ENCODE peak calls at places on chromosomes 5 and 9, in seven cellular contexts. One of them, this sample, is unnamed.

GRCh38 chr5:65721775-65722574 is at the start of the genes NLN and SGTB:
- DNase-seq in Peyer's patch: peak
- DNase-seq in ovary: peak
- DNase-seq in K562: peak
- DNase-seq in lower leg skin: peak
- DNase-seq in A549: peak
- DNase-seq in vagina: no peak
- DNase-seq in this sample: peak

GRCh38 chr5:120803282-120803681 is 339.2 kb downstream of the PRR16 start:
- DNase-seq in Peyer's patch: no peak
- DNase-seq in lower leg skin: no peak
- DNase-seq in vagina: no peak
- DNase-seq in ovary: no peak
- DNase-seq in A549: no peak
- DNase-seq in K562: no peak
- DNase-seq in this sample: no peak

GRCh38 chr5:74919487-74919886 is 53.3 kb upstream of the FAM169A start:
- DNase-seq in K562: peak
- DNase-seq in Peyer's patch: no peak
- DNase-seq in A549: peak
- DNase-seq in ovary: no peak
- DNase-seq in lower leg skin: no peak
- DNase-seq in vagina: no peak
- DNase-seq in this sample: peak

GRCh38 chr5:73902327-73903051 is 276.5 kb downstream of the ARHGEF28 start:
- DNase-seq in lower leg skin: no peak
- DNase-seq in Peyer's patch: no peak
- DNase-seq in ovary: no peak
- DNase-seq in vagina: no peak
- DNase-seq in A549: peak
- DNase-seq in K562: peak
- DNase-seq in this sample: peak

GRCh38 chr5:2075365-2075764 is 192.6 kb upstream of the IRX4 start:
- DNase-seq in vagina: no peak
- DNase-seq in Peyer's patch: no peak
- DNase-seq in ovary: no peak
- DNase-seq in lower leg skin: no peak
- DNase-seq in K562: no peak
- DNase-seq in A549: no peak
- DNase-seq in this sample: no peak

GRCh38 chr9:130780865-130781504 is 54.1 kb upstream of the ABL1 start:
- DNase-seq in A549: peak
- DNase-seq in K562: no peak
- DNase-seq in lower leg skin: peak
- DNase-seq in vagina: peak
- DNase-seq in Peyer's patch: no peak
- DNase-seq in ovary: peak
- DNase-seq in this sample: no peak

GRCh38 chr9:120383999-120384924 is 195.7 kb downstream of the CDK5RAP2 start:
- DNase-seq in K562: no peak
- DNase-seq in A549: no peak
- DNase-seq in Peyer's patch: no peak
- DNase-seq in vagina: no peak
- DNase-seq in lower leg skin: no peak
- DNase-seq in ovary: no peak
- DNase-seq in this sample: no peak

GRCh38 chr5:133918316-133918715 is 50.1 kb downstream of the C5orf15 start:
- DNase-seq in K562: no peak
- DNase-seq in lower leg skin: no peak
- DNase-seq in ovary: no peak
- DNase-seq in Peyer's patch: no peak
- DNase-seq in A549: no peak
- DNase-seq in vagina: no peak
- DNase-seq in this sample: no peak

GRCh38 chr9:90095682-90096081 is 490.9 kb downstream of the GADD45G start:
- DNase-seq in Peyer's patch: no peak
- DNase-seq in lower leg skin: no peak
- DNase-seq in K562: no peak
- DNase-seq in A549: no peak
- DNase-seq in vagina: no peak
- DNase-seq in ovary: no peak
- DNase-seq in this sample: no peak

GRCh38 chr5:163505475-163506457 is at the start of gene MAT2B:
- DNase-seq in lower leg skin: peak
- DNase-seq in ovary: peak
- DNase-seq in vagina: peak
- DNase-seq in A549: peak
- DNase-seq in Peyer's patch: peak
- DNase-seq in K562: peak
- DNase-seq in this sample: peak

GRCh38 chr5:163506726-163507125 is 1.3 kb downstream of the MAT2B start:
- DNase-seq in K562: no peak
- DNase-seq in A549: no peak
- DNase-seq in lower leg skin: no peak
- DNase-seq in ovary: no peak
- DNase-seq in Peyer's patch: no peak
- DNase-seq in vagina: no peak
- DNase-seq in this sample: no peak

GRCh38 chr5:163504091-163504931 is 1.1 kb upstream of the MAT2B start:
- DNase-seq in Peyer's patch: peak
- DNase-seq in A549: peak
- DNase-seq in vagina: no peak
- DNase-seq in lower leg skin: peak
- DNase-seq in ovary: peak
- DNase-seq in K562: peak
- DNase-seq in this sample: no peak

GRCh38 chr5:163505049-163505474 is 357 bp upstream of the MAT2B start:
- DNase-seq in ovary: no peak
- DNase-seq in K562: peak
- DNase-seq in lower leg skin: no peak
- DNase-seq in vagina: no peak
- DNase-seq in Peyer's patch: no peak
- DNase-seq in A549: no peak
- DNase-seq in this sample: no peak

GRCh38 chr5:163503106-163504090 is 2.0 kb upstream of the MAT2B start:
- DNase-seq in vagina: no peak
- DNase-seq in lower leg skin: peak
- DNase-seq in ovary: peak
- DNase-seq in Peyer's patch: peak
- DNase-seq in K562: peak
- DNase-seq in A549: peak
- DNase-seq in this sample: no peak
- TF ChIP-seq POLR2A in vagina: no peak
- TF ChIP-seq POLR2A in lower leg skin: no peak
- TF ChIP-seq POLR2A in ovary: no peak
- TF ChIP-seq POLR2A in Peyer's patch: peak
- TF ChIP-seq POLR2A in K562: peak
- TF ChIP-seq POLR2A in A549: peak
- TF ChIP-seq POLR2A in this sample: no peak

GRCh38 chr5:173144200-173145176 is at the start of gene BNIP1:
- DNase-seq in vagina: peak
- DNase-seq in A549: peak
- DNase-seq in ovary: peak
- DNase-seq in Peyer's patch: peak
- DNase-seq in K562: peak
- DNase-seq in lower leg skin: peak
- DNase-seq in this sample: peak
- TF ChIP-seq POLR2A in vagina: no peak
- TF ChIP-seq POLR2A in A549: peak
- TF ChIP-seq POLR2A in ovary: peak
- TF ChIP-seq POLR2A in Peyer's patch: peak
- TF ChIP-seq POLR2A in K562: peak
- TF ChIP-seq POLR2A in lower leg skin: no peak
- TF ChIP-seq POLR2A in this sample: peak

GRCh38 chr9:135600296-135600805 is 38.8 kb downstream of the PAEP start:
- DNase-seq in ovary: no peak
- DNase-seq in Peyer's patch: no peak
- DNase-seq in K562: no peak
- DNase-seq in A549: no peak
- DNase-seq in lower leg skin: no peak
- DNase-seq in vagina: no peak
- DNase-seq in this sample: no peak
- TF ChIP-seq POLR2A in ovary: no peak
- TF ChIP-seq POLR2A in Peyer's patch: no peak
- TF ChIP-seq POLR2A in K562: no peak
- TF ChIP-seq POLR2A in A549: no peak
- TF ChIP-seq POLR2A in lower leg skin: no peak
- TF ChIP-seq POLR2A in vagina: no peak
- TF ChIP-seq POLR2A in this sample: no peak

DNA sequence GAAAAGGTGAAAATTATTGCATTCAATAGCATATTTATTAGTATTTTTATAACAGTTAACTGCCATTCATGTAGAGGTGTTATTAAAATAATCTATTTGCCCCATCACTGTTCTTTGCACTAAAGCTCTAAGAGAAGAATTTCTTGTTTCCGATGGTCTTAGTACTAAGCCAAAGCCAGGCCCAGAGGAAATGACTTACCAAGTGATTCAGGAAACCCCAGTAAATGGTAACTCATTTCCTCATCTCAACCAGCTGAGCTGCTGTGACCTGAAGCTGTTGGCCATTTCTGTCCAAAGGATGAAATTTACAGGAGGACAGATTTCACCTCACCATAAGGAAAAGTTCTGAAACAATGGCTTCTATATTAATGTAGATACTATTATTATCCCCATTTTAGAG is 117.0 kb downstream of the PIK3R1 start:
- DNase-seq in lower leg skin: no peak
- DNase-seq in A549: no peak
- DNase-seq in Peyer's patch: no peak
- DNase-seq in vagina: no peak
- DNase-seq in K562: no peak
- DNase-seq in ovary: no peak
- DNase-seq in this sample: no peak
- TF ChIP-seq POLR2A in lower leg skin: no peak
- TF ChIP-seq POLR2A in A549: no peak
- TF ChIP-seq POLR2A in Peyer's patch: no peak
- TF ChIP-seq POLR2A in vagina: no peak
- TF ChIP-seq POLR2A in K562: no peak
- TF ChIP-seq POLR2A in ovary: no peak
- TF ChIP-seq POLR2A in this sample: no peak

GRCh38 chr9:36925033-36925432 is 109.0 kb downstream of the PAX5 start:
- DNase-seq in lower leg skin: no peak
- DNase-seq in A549: peak
- DNase-seq in vagina: no peak
- DNase-seq in ovary: no peak
- DNase-seq in Peyer's patch: no peak
- DNase-seq in K562: no peak
- DNase-seq in this sample: no peak

GRCh38 chr9:36928210-36928609 is 105.9 kb downstream of the PAX5 start:
- DNase-seq in A549: no peak
- DNase-seq in vagina: no peak
- DNase-seq in lower leg skin: no peak
- DNase-seq in Peyer's patch: no peak
- DNase-seq in ovary: no peak
- DNase-seq in K562: no peak
- DNase-seq in this sample: no peak

GRCh38 chr9:36924071-36924470 is 110.0 kb downstream of the PAX5 start:
- DNase-seq in lower leg skin: no peak
- DNase-seq in ovary: no peak
- DNase-seq in vagina: no peak
- DNase-seq in Peyer's patch: no peak
- DNase-seq in A549: peak
- DNase-seq in K562: no peak
- DNase-seq in this sample: peak

GRCh38 chr9:36923025-36923625 is 110.9 kb downstream of the PAX5 start:
- DNase-seq in K562: no peak
- DNase-seq in A549: no peak
- DNase-seq in vagina: no peak
- DNase-seq in lower leg skin: no peak
- DNase-seq in Peyer's patch: no peak
- DNase-seq in ovary: no peak
- DNase-seq in this sample: no peak

GRCh38 chr9:36922548-36922947 is 111.5 kb downstream of the PAX5 start:
- DNase-seq in Peyer's patch: no peak
- DNase-seq in ovary: no peak
- DNase-seq in K562: no peak
- DNase-seq in A549: peak
- DNase-seq in vagina: no peak
- DNase-seq in lower leg skin: no peak
- DNase-seq in this sample: peak
- TF ChIP-seq POLR2A in Peyer's patch: no peak
- TF ChIP-seq POLR2A in ovary: no peak
- TF ChIP-seq POLR2A in K562: no peak
- TF ChIP-seq POLR2A in A549: no peak
- TF ChIP-seq POLR2A in vagina: no peak
- TF ChIP-seq POLR2A in lower leg skin: no peak
- TF ChIP-seq POLR2A in this sample: no peak

GRCh38 chr9:98317134-98317857 is 61.8 kb upstream of the TBC1D2 start:
- DNase-seq in Peyer's patch: no peak
- DNase-seq in vagina: no peak
- DNase-seq in ovary: no peak
- DNase-seq in lower leg skin: no peak
- DNase-seq in A549: no peak
- DNase-seq in K562: no peak
- DNase-seq in this sample: peak

GRCh38 chr9:98314381-98315066 is 59.1 kb upstream of the TBC1D2 start:
- DNase-seq in ovary: no peak
- DNase-seq in K562: no peak
- DNase-seq in lower leg skin: no peak
- DNase-seq in A549: no peak
- DNase-seq in Peyer's patch: no peak
- DNase-seq in vagina: no peak
- DNase-seq in this sample: no peak

GRCh38 chr9:98315067-98315453 is 59.6 kb upstream of the TBC1D2 start:
- DNase-seq in vagina: no peak
- DNase-seq in A549: no peak
- DNase-seq in lower leg skin: no peak
- DNase-seq in Peyer's patch: no peak
- DNase-seq in ovary: no peak
- DNase-seq in K562: no peak
- DNase-seq in this sample: no peak

GRCh38 chr9:98316445-98317133 is 61.1 kb upstream of the TBC1D2 start:
- DNase-seq in ovary: no peak
- DNase-seq in Peyer's patch: no peak
- DNase-seq in A549: no peak
- DNase-seq in lower leg skin: no peak
- DNase-seq in K562: peak
- DNase-seq in vagina: no peak
- DNase-seq in this sample: no peak

GRCh38 chr9:98315551-98316060 is 60.2 kb upstream of the TBC1D2 start:
- DNase-seq in ovary: no peak
- DNase-seq in lower leg skin: peak
- DNase-seq in K562: peak
- DNase-seq in A549: peak
- DNase-seq in vagina: no peak
- DNase-seq in Peyer's patch: peak
- DNase-seq in this sample: peak
- TF ChIP-seq POLR2A in ovary: no peak
- TF ChIP-seq POLR2A in lower leg skin: no peak
- TF ChIP-seq POLR2A in K562: no peak
- TF ChIP-seq POLR2A in A549: no peak
- TF ChIP-seq POLR2A in vagina: no peak
- TF ChIP-seq POLR2A in Peyer's patch: no peak
- TF ChIP-seq POLR2A in this sample: no peak

This sample was measured in H54.